ENCODE peak calls at places on chromosomes 13 and 19, in four cellular contexts. M is HS-5; X is tibial nerve; T is activated CD4-positive, alpha-beta T cell treated with anti-CD3 and anti-CD28 coated beads, Interleukin-2, amount 10 ng/mL, durations not matched to agents 7 days and 5 days. K is an unnamed sample.

GRCh38 chr19:37334179-37335071 is 36.5 kb upstream of the ZNF527 start:
- DNase-seq in M (peak), X (peak), T (peak), K (peak)

GRCh38 chr19:38667552-38668205 is 20.2 kb downstream of the ACTN4 start:
- DNase-seq in M (no peak), X (no peak), T (no peak), K (no peak)

GRCh38 chr13:24727731-24728601 is 36.0 kb upstream of the RNF17 start:
- DNase-seq in M (peak), X (peak), T (peak), K (peak)

GRCh38 chr19:46100344-46100743 is 24.1 kb downstream of the IGFL3 start:
- DNase-seq in M (no peak), X (no peak), T (no peak), K (no peak)

GRCh38 chr19:58229255-58229639 is 533 bp downstream of the ZNF544 start:
- DNase-seq in M (no peak), X (no peak), T (peak), K (no peak)

GRCh38 chr19:33194884-33195710 is 967 bp downstream of the LRP3 start:
- DNase-seq in M (peak), X (no peak), T (no peak), K (peak)

GRCh38 chr13:98819382-98819781 is 66.9 kb upstream of the SLC15A1 start:
- DNase-seq in M (no peak), X (no peak), T (no peak), K (no peak)

GRCh38 chr13:23724196-23724970 is 154.2 kb downstream of the TNFRSF19 start:
- DNase-seq in M (no peak), X (no peak), T (no peak), K (no peak)

GRCh38 chr13:30998548-30999140 is 66.2 kb downstream of the TEX26 start:
- DNase-seq in M (no peak), X (no peak), T (no peak), K (peak)

GRCh38 chr19:7394728-7395359 is 46.1 kb downstream of the ARHGEF18 start:
- DNase-seq in M (peak), X (peak), T (peak), K (peak)

GRCh38 chr19:1026189-1027019 is at the start of gene CNN2:
- DNase-seq in M (no peak), X (peak), T (peak), K (peak)

GRCh38 chr19:8513687-8514504 is at the start of gene ZNF414:
- DNase-seq in M (peak), X (peak), T (peak), K (peak)

K was measured in retina.